ENCODE peak calls at places on chromosomes 7 and 10, in eight cellular contexts. M is AG09319, Q is epithelial cell of esophagus, U is heart left ventricle, C is left ventricle myocardium inferior, I is testis, K is neural crest cell, H is LNCaP clone FGC. X is an unnamed sample.

GRCh38 chr10:2463301-2463700 is 604.0 kb upstream of the PFKP start:
- DNase-seq in M (no peak), C (no peak), Q (peak; percentile 34), H (no peak), K (no peak), I (no peak), U (no peak), X (no peak)

GRCh38 chr7:115009139-115009538 is 87.2 kb downstream of the MDFIC start:
- DNase-seq in Q (no peak), M (no peak), K (no peak), I (no peak), U (no peak), C (no peak), H (no peak), X (no peak)

GRCh38 chr7:107972075-107972482 is 30.9 kb downstream of the LAMB1 start:
- DNase-seq in I (peak; percentile 67), K (no peak), U (no peak), M (peak; percentile 88), H (no peak), Q (no peak), C (no peak), X (peak; percentile 95)

GRCh38 chr10:116825901-116826300 is 23.4 kb upstream of the ENO4 start:
- DNase-seq in U (no peak), K (no peak), I (no peak), C (no peak), M (no peak), Q (no peak), H (no peak), X (no peak)

GRCh38 chr10:4301296-4301695 is 516.3 kb upstream of the KLF6 start:
- DNase-seq in Q (peak; percentile 31), I (no peak), C (no peak), K (no peak), H (no peak), U (no peak), M (no peak), X (no peak)

GRCh38 chr7:94511763-94512162 is 2.2 kb downstream of the CASD1 start:
- DNase-seq in C (no peak), H (no peak), Q (peak; percentile 81), M (no peak), K (no peak), U (no peak), I (no peak), X (no peak)

GRCh38 chr7:121313220-121313792 is 15.5 kb upstream of the WNT16 start:
- DNase-seq in C (no peak), M (no peak), U (no peak), I (no peak), K (no peak), Q (peak; percentile 81), H (no peak), X (no peak)

GRCh38 chr10:38047666-38048065 is 37.2 kb downstream of the ZNF33A start:
- DNase-seq in U (no peak), C (no peak), M (no peak), H (no peak), I (no peak), K (no peak), Q (no peak), X (no peak)

GRCh38 chr10:101489355-101489754 is 98.7 kb downstream of the POLL start:
- DNase-seq in Q (peak; percentile 46), C (no peak), U (no peak), I (no peak), M (no peak), K (no peak), H (peak; percentile 52), X (peak; percentile 10)

GRCh38 chr7:94183289-94183749 is 179.2 kb upstream of the BET1 start:
- DNase-seq in U (peak; percentile 24), M (peak; percentile 96), H (no peak), I (no peak), Q (peak; percentile 91), K (no peak), C (no peak), X (peak; percentile 98)

GRCh38 chr10:132698211-132698751 is 87.7 kb downstream of the NKX6-2 start:
- DNase-seq in U (no peak), H (no peak), C (peak; percentile 7), I (no peak), Q (no peak), K (no peak), M (no peak), X (no peak)

GRCh38 chr10:92181575-92181974 is 109.3 kb downstream of the CPEB3 start:
- DNase-seq in H (no peak), K (no peak), I (no peak), U (no peak), M (no peak), Q (no peak), C (no peak), X (peak; percentile 31)

GRCh38 chr10:77702166-77702565 is 64.6 kb upstream of the KCNMA1 start:
- DNase-seq in M (peak; percentile 39), K (no peak), U (no peak), Q (peak; percentile 88), I (peak; percentile 32), H (no peak), C (no peak), X (peak; percentile 66)

GRCh38 chr10:22505923-22506685 is 160.8 kb downstream of the SPAG6 start:
- DNase-seq in C (no peak), I (peak; percentile 18), M (no peak), Q (no peak), K (no peak), H (peak; percentile 94), U (no peak), X (peak; percentile 11)

GRCh38 chr7:150322833-150323681 is at the start of the genes ACTR3C and LRRC61:
- DNase-seq in U (peak; percentile 54), K (peak; percentile 53), Q (peak; percentile 42), M (no peak), C (peak; percentile 46), H (no peak), I (peak; percentile 80), X (no peak)

GRCh38 chr7:69517985-69518731 is 80.1 kb upstream of the AUTS2 start:
- DNase-seq in K (peak; percentile 20), I (peak; percentile 38), U (no peak), M (no peak), H (no peak), Q (no peak), C (no peak), X (no peak)

GRCh38 chr10:505459-505858 is 184.0 kb downstream of the DIP2C start:
- DNase-seq in I (no peak), M (no peak), H (no peak), C (no peak), Q (no peak), U (peak; percentile 12), K (no peak), X (no peak)

GRCh38 chr10:88995156-88995876 is 4.7 kb downstream of the FAS start:
- DNase-seq in K (no peak), M (no peak), U (no peak), H (no peak), I (no peak), Q (no peak), C (no peak), X (no peak)

GRCh38 chr7:24965831-24966708 is 13.9 kb downstream of the OSBPL3 start:
- DNase-seq in U (peak; percentile 38), I (no peak), C (peak; percentile 18), K (no peak), Q (peak; percentile 87), M (no peak), H (no peak), X (no peak)

GRCh38 chr7:43530553-43531410 is 52.1 kb upstream of the STK17A start:
- DNase-seq in U (no peak), I (no peak), M (no peak), K (no peak), C (no peak), Q (no peak), H (no peak), X (no peak)

GRCh38 chr10:69649771-69650550 is 19.9 kb downstream of the FAM241B start:
- DNase-seq in K (no peak), C (no peak), H (peak; percentile 72), I (no peak), M (no peak), Q (no peak), U (no peak), X (no peak)

DNA sequence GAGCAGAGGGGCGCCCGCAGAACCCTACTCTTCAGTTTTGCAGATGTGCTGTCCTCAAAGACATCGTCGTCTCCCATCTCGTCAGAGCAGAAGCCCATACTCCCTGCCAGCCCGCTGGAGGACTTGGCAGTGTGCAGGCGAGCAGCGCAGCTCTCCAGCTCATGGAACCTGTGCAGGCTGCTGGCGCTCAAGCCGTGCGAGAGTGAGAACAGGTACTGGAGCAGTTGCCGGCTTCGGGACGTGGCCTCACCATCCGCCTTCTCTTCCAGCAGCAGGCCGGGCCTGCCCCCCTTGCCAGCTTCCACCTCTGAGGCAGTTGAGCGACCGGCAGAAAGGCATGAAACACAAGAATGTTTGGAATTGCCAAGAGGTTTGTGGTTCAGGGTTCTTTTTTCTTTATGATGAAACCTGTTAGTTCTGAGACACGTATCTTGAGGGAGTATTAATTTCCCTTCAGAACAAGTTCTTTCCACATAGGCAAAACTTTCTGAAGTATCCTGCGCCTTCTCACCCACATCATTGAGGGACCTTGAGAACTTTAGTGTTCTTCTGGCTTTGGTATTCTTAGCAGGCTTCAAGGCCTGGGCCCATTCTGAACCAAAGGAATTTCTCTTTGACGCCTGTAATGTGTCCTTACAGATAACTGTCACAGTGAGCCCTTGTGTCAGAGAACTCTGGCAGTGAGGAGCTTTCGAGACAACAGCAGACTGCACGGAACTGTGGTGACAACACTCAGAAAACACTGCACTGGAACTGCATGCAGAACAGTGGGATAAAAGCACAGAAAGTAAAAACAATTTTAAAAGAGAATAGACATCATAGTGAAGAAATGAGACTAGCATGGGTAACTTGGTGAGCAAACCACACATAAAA is 89.5 kb downstream of the ALOX5 start:
- DNase-seq in M (no peak), I (no peak), H (no peak), U (no peak), C (peak; percentile 19), K (no peak), Q (no peak), X (no peak)
- TF ChIP-seq CTCF in M (no peak), I (no peak), H (no peak), U (no peak), C (no peak), K (no peak), Q (no peak), X (no peak)

GRCh38 chr10:43221419-43222293 is 45.2 kb downstream of the RASGEF1A start:
- DNase-seq in K (no peak), U (peak; percentile 21), H (no peak), Q (no peak), M (no peak), I (no peak), C (peak; percentile 9), X (no peak)
- TF ChIP-seq CTCF in K (peak; percentile 23), U (no peak), H (peak; percentile 28), Q (no peak), M (no peak), I (no peak), C (no peak), X (peak; percentile 16)

GRCh38 chr7:6718124-6718523 is 11.4 kb upstream of the ZNF12 start:
- DNase-seq in Q (no peak), C (no peak), K (no peak), U (no peak), I (no peak), H (no peak), M (no peak), X (no peak)
- TF ChIP-seq CTCF in Q (no peak), C (peak; percentile 11), K (peak; percentile 18), U (no peak), I (no peak), H (peak; percentile 10), M (no peak), X (no peak)

DNA sequence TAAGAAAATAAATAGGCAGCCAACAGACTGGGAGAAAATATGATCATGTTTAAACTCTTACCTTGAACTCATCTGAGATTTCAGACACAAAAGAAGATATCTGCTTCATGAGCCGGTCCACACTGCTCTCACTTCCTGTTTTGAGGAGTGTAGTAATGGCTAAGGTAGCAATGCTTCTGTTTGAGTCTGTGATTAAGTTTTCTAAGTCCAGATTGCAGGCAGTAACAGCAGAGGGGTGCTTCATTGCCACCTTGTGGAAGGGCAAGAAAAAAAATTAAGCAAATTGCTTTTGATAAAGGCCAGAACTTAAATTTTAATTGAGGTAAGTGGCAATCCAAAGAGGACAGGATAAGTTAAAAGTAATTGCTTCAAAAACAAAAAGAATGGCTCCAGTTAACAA is 69.1 kb downstream of the MEST start:
- DNase-seq in M (no peak), U (no peak), I (no peak), K (no peak), H (no peak), C (no peak), Q (peak; percentile 76), X (peak; percentile 25)
- TF ChIP-seq CTCF in M (peak; percentile 19), U (no peak), I (no peak), K (peak; percentile 57), H (peak; percentile 45), C (no peak), Q (peak; percentile 64), X (peak; percentile 25)

X was measured in HFF-Myc.